ENCODE peak calls at places on chromosomes 11 and 22, in five cellular contexts. U, W, N, X and Q are unnamed samples.

GRCh38 chr11:17607083-17607429 is 60.0 kb downstream of the OTOG start:
- DNase-seq in W (no peak), X (no peak), N (no peak), U (no peak), Q (no peak)

GRCh38 chr11:4677948-4678347 is 19.7 kb downstream of the OR51E2 start:
- DNase-seq in W (no peak), N (no peak), X (no peak), U (no peak), Q (no peak)

GRCh38 chr11:71482746-71483364 is 29.9 kb downstream of the NADSYN1 start:
- DNase-seq in U (no peak), X (peak), W (no peak), N (no peak), Q (no peak)

GRCh38 chr22:38715176-38715764 is 9.5 kb downstream of the GTPBP1 start:
- DNase-seq in N (no peak), X (no peak), U (no peak), W (no peak), Q (no peak)

GRCh38 chr11:77569046-77569445 is 20.7 kb upstream of the AQP11 start:
- DNase-seq in W (no peak), X (no peak), U (no peak), N (no peak), Q (no peak)

GRCh38 chr11:9568854-9569587 is 4.4 kb upstream of the WEE1 start:
- DNase-seq in N (peak), W (no peak), X (no peak), U (peak), Q (peak)

GRCh38 chr22:22024440-22024839 is 41.9 kb upstream of the TOP3B start:
- DNase-seq in X (no peak), U (no peak), W (no peak), N (no peak), Q (no peak)

GRCh38 chr11:104997288-104997687 is 25.7 kb downstream of the CASP5 start:
- DNase-seq in X (no peak), W (no peak), N (peak), U (no peak), Q (no peak)

GRCh38 chr11:122406466-122406865 is 249.1 kb upstream of the UBASH3B start:
- DNase-seq in W (no peak), X (no peak), U (no peak), N (no peak), Q (no peak)